ENCODE peak calls at places on chromosomes 5 and 9, in four cellular contexts. E, G, B and K are unnamed samples.

GRCh38 chr9:120904999-120905793 is 21.4 kb downstream of the TRAF1 start:
- DNase-seq in B (no peak), E (no peak), G (no peak), K (no peak)

GRCh38 chr5:32363030-32363429 is 50.3 kb upstream of the MTMR12 start:
- DNase-seq in E (no peak), G (no peak), B (no peak), K (no peak)

GRCh38 chr5:149046196-149046829 is 16.5 kb downstream of the SH3TC2 start:
- DNase-seq in B (peak), G (no peak), E (no peak), K (no peak)

GRCh38 chr5:103461223-103461622 is 101.4 kb downstream of the NUDT12 start:
- DNase-seq in B (peak), E (no peak), G (peak), K (peak)

GRCh38 chr5:139387611-139388197 is 2.0 kb downstream of the MZB1 start:
- DNase-seq in B (no peak), G (no peak), E (peak), K (peak)

GRCh38 chr9:134942421-134943119 is 24.9 kb upstream of the FCN1 start:
- DNase-seq in B (peak), E (no peak), G (no peak), K (peak)

GRCh38 chr9:83422512-83422911 is 115.7 kb downstream of the FRMD3 start:
- DNase-seq in G (no peak), E (no peak), B (no peak), K (no peak)

GRCh38 chr9:133257398-133258053 is 17.5 kb downstream of the ABO start:
- DNase-seq in E (no peak), G (no peak), B (no peak), K (peak)

GRCh38 chr9:12748954-12749353 is 25.9 kb upstream of the LURAP1L start:
- DNase-seq in G (no peak), E (no peak), B (no peak), K (no peak)

GRCh38 chr5:1423901-1424603 is 21.2 kb downstream of the SLC6A3 start:
- DNase-seq in E (no peak), G (no peak), B (no peak), K (peak)

GRCh38 chr9:80646211-80646610 is 1043.1 kb downstream of the TLE1 start:
- DNase-seq in E (no peak), B (no peak), G (no peak), K (no peak)

GRCh38 chr5:115389799-115390382 is 93.4 kb upstream of the CCDC112 start:
- DNase-seq in B (no peak), E (no peak), G (no peak), K (no peak)

GRCh38 chr9:105296889-105297288 is 52.4 kb downstream of the SLC44A1 start:
- DNase-seq in G (peak), B (peak), E (no peak), K (peak)

GRCh38 chr5:139275536-139276297 is 17.8 kb upstream of the MATR3 start:
- DNase-seq in E (peak), B (no peak), G (no peak), K (no peak)

GRCh38 chr5:147986134-147986757 is 77.5 kb upstream of the SPINK5 start:
- DNase-seq in G (no peak), E (no peak), B (no peak), K (no peak)

GRCh38 chr9:36207016-36207415 is 16.3 kb downstream of the CLTA start:
- DNase-seq in B (peak), E (no peak), G (no peak), K (peak)

GRCh38 chr9:83681490-83681889 is 26.3 kb downstream of the UBQLN1 start:
- DNase-seq in B (peak), G (no peak), E (no peak), K (peak)

GRCh38 chr5:177604656-177605055 is 4.7 kb downstream of the B4GALT7 start:
- DNase-seq in G (no peak), E (no peak), B (no peak), K (no peak)

GRCh38 chr5:127518319-127518621 is 830 bp downstream of the PRRC1 start:
- DNase-seq in E (peak), G (no peak), B (peak), K (peak)

GRCh38 chr9:135330307-135330631 is 149.3 kb upstream of the PPP1R26 start:
- DNase-seq in G (no peak), E (no peak), B (no peak), K (no peak)

GRCh38 chr9:90340421-90340820 is 302.2 kb downstream of the DIRAS2 start:
- DNase-seq in E (no peak), G (no peak), B (peak), K (no peak)

GRCh38 chr9:130186839-130187522 is 14.8 kb downstream of the NCS1 start:
- DNase-seq in E (no peak), B (peak), G (peak), K (peak)

GRCh38 chr9:6895754-6896153 is 138.0 kb downstream of the KDM4C start:
- DNase-seq in G (no peak), B (no peak), E (no peak), K (no peak)

GRCh38 chr5:171520300-171521170 is 101.1 kb downstream of the FGF18 start:
- DNase-seq in E (no peak), G (no peak), B (peak), K (peak)

GRCh38 chr5:171518916-171519315 is 99.5 kb downstream of the FGF18 start:
- DNase-seq in E (no peak), B (no peak), G (no peak), K (no peak)

GRCh38 chr5:171521679-171522078 is 102.2 kb downstream of the FGF18 start:
- DNase-seq in E (no peak), B (no peak), G (no peak), K (no peak)

GRCh38 chr5:171523781-171524180 is 104.3 kb downstream of the FGF18 start:
- DNase-seq in B (no peak), E (no peak), G (no peak), K (no peak)

GRCh38 chr5:171521219-171521633 is 101.8 kb downstream of the FGF18 start:
- DNase-seq in E (no peak), G (peak), B (peak), K (peak)
- H2AFZ ChIP-seq in E (no peak), G (no peak), B (no peak), K (peak)

GRCh38 chr9:136656795-136657611 is 5.7 kb upstream of the EGFL7 start:
- DNase-seq in B (no peak), E (no peak), G (no peak), K (no peak)
- H2AFZ ChIP-seq in B (no peak), E (no peak), G (no peak), K (no peak)

GRCh38 chr5:143384865-143385657 is 18.4 kb downstream of the NR3C1 start:
- DNase-seq in B (no peak), E (no peak), G (no peak), K (no peak)
- H2AFZ ChIP-seq in B (no peak), E (no peak), G (no peak), K (no peak)

GRCh38 chr5:39584921-39585320 is 160.1 kb upstream of the DAB2 start:
- DNase-seq in E (no peak), B (peak), G (no peak), K (peak)

GRCh38 chr5:39580702-39581498 is 156.1 kb upstream of the DAB2 start:
- DNase-seq in E (no peak), G (no peak), B (peak), K (peak)

GRCh38 chr5:39578887-39579497 is 154.2 kb upstream of the DAB2 start:
- DNase-seq in G (peak), E (peak), B (peak), K (no peak)

GRCh38 chr5:39579750-39580149 is 155.0 kb upstream of the DAB2 start:
- DNase-seq in B (no peak), G (no peak), E (no peak), K (no peak)
- H2AFZ ChIP-seq in B (no peak), G (no peak), E (no peak), K (no peak)

GRCh38 chr5:14171621-14172020 is 28.5 kb downstream of the TRIO start:
- DNase-seq in B (peak), G (no peak), E (no peak), K (no peak)

GRCh38 chr5:14174235-14174636 is 31.1 kb downstream of the TRIO start:
- DNase-seq in G (no peak), E (no peak), B (no peak), K (peak)

GRCh38 chr5:14171091-14171490 is 27.9 kb downstream of the TRIO start:
- DNase-seq in E (no peak), G (no peak), B (no peak), K (no peak)

GRCh38 chr5:14172149-14172795 is 29.1 kb downstream of the TRIO start:
- DNase-seq in E (no peak), G (no peak), B (no peak), K (no peak)

GRCh38 chr5:14173419-14174234 is 30.5 kb downstream of the TRIO start:
- DNase-seq in G (no peak), B (no peak), E (no peak), K (no peak)
- H2AFZ ChIP-seq in G (no peak), B (no peak), E (no peak), K (no peak)

GRCh38 chr9:16512281-16512680 is 358.2 kb downstream of the BNC2 start:
- DNase-seq in G (no peak), B (no peak), E (no peak), K (no peak)

GRCh38 chr9:16516887-16517286 is 353.6 kb downstream of the BNC2 start:
- DNase-seq in B (peak), G (no peak), E (no peak), K (peak)

GRCh38 chr9:16515207-16515606 is 355.3 kb downstream of the BNC2 start:
- DNase-seq in G (no peak), B (no peak), E (no peak), K (no peak)

GRCh38 chr9:16515879-16516289 is 354.6 kb downstream of the BNC2 start:
- DNase-seq in E (no peak), G (no peak), B (peak), K (peak)

DNA sequence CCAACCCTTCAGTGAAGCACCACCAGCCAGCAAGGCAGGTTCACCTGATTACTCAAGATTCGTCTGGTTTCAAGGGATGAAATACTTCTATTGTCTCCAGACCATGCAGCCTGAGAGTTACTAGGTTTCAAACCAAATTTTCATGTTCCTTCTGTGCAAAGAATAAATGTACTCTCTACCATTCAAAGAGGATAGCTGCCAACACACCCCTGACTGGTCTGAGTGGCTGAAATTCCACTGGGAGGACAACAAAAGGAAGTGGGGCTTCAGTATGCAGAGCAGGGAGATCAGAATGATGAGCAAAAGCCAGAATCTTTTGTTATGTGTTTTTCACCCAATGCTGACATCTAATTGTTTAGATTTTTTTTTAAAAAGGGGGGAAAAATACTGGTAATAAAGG is 356.3 kb downstream of the BNC2 start:
- DNase-seq in B (no peak), G (no peak), E (no peak), K (peak)
- H2AFZ ChIP-seq in B (no peak), G (no peak), E (no peak), K (no peak)

DNA sequence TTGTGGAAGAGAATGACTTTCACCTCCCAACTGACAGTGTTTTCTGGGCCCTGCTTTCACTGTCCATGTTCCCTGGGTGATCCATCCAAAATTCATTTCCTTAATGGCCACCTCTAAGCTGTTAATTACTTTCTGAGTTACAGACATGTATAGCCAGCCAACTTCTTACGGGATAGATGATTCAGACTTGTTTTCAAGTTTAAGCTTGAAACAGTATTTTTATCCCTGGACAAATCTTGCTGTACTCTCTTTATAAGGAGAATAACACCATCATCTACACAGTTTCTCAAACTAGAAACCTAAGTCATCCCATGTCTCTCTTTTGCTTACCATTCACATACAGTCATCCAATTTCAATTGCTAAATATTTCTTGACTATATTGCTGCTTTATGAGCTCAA is 6.9 kb downstream of the FAM174A start:
- DNase-seq in G (no peak), E (no peak), B (no peak), K (no peak)
- H2AFZ ChIP-seq in G (no peak), E (no peak), B (no peak), K (no peak)